ENCODE peak calls at places on chromosomes 5 and 9, in eight cellular contexts. W, Y, H, Z, O, T, K and E are unnamed samples.

GRCh38 chr5:135246923-135247795 is 151.9 kb downstream of the MACROH2A1 start:
- DNase-seq in Y (peak), K (no peak), H (peak), T (peak), Z (no peak), O (no peak), W (no peak), E (peak)

GRCh38 chr5:95709967-95710650 is 21.0 kb upstream of the RHOBTB3 start:
- DNase-seq in Z (no peak), T (no peak), O (peak), Y (no peak), H (peak), W (no peak), K (no peak), E (no peak)

GRCh38 chr9:112550531-112550930 is 63.9 kb downstream of the KIAA1958 start:
- DNase-seq in O (no peak), K (no peak), Y (no peak), H (no peak), Z (no peak), T (no peak), W (no peak), E (no peak)

GRCh38 chr5:140553657-140554056 is 3.6 kb downstream of the SRA1 start:
- DNase-seq in Y (no peak), W (no peak), T (no peak), K (no peak), Z (no peak), O (no peak), H (peak), E (no peak)

GRCh38 chr5:105263522-105263921 is 1700.9 kb upstream of the NUDT12 start:
- DNase-seq in K (no peak), Z (no peak), H (no peak), O (no peak), T (no peak), W (no peak), Y (no peak), E (no peak)

GRCh38 chr5:83718195-83718825 is 2.3 kb downstream of the HAPLN1 start:
- DNase-seq in W (peak), T (peak), K (peak), Y (peak), Z (no peak), H (peak), O (peak), E (peak)

GRCh38 chr5:68315679-68316271 is 100.2 kb downstream of the PIK3R1 start:
- DNase-seq in O (no peak), Y (peak), K (peak), T (no peak), W (no peak), H (no peak), Z (peak), E (no peak)

GRCh38 chr9:89615661-89616060 is 10.8 kb downstream of the GADD45G start:
- DNase-seq in K (no peak), Z (no peak), H (no peak), Y (no peak), O (no peak), T (no peak), W (no peak), E (no peak)

GRCh38 chr5:9644630-9645029 is 14.5 kb upstream of the TAS2R1 start:
- DNase-seq in Y (no peak), K (no peak), Z (no peak), W (no peak), T (no peak), O (no peak), H (no peak), E (no peak)

GRCh38 chr5:171579849-171580505 is 160.5 kb downstream of the FGF18 start:
- DNase-seq in Y (no peak), Z (no peak), T (no peak), O (no peak), K (no peak), H (no peak), W (no peak), E (no peak)

GRCh38 chr9:74362423-74362822 is 134.7 kb upstream of the RORB start:
- DNase-seq in H (no peak), O (no peak), K (no peak), W (no peak), Y (no peak), Z (no peak), T (no peak), E (no peak)

GRCh38 chr9:91302831-91303230 is 58.9 kb downstream of the AUH start:
- DNase-seq in W (no peak), K (no peak), O (no peak), T (peak), H (peak), Z (no peak), Y (no peak), E (peak)

GRCh38 chr9:131539223-131539923 is 6.0 kb upstream of the PRRT1B start:
- DNase-seq in O (no peak), K (no peak), W (no peak), T (no peak), Y (no peak), Z (no peak), H (no peak), E (no peak)